ENCODE peak calls at places on chromosomes 11 and 22, in ten cellular contexts. V is uterus; R is BJ; K is MG63; N is MM.1S; J is CD4-positive, CD25-positive, alpha-beta regulatory T cell; X is IMR-90; C is brain microvascular endothelial cell; E is psoas muscle; L is upper lobe of right lung. A is an unnamed sample. For H3K36me3 and H3K27me3, the result is how much of the 10 kb centered on the place peaks cover.

GRCh38 chr11:11135820-11136476 is 217.1 kb downstream of the CSNK2A3 start:
- DNase-seq in X (no peak), N (no peak), R (no peak), C (no peak), L (no peak), K (no peak), V (no peak), J (no peak), E (no peak), A (no peak)

GRCh38 chr11:112806256-112806655 is 155.0 kb upstream of the NCAM1 start:
- DNase-seq in E (no peak), N (no peak), C (no peak), L (no peak), X (no peak), R (no peak), K (no peak), J (no peak), V (no peak), A (no peak)

GRCh38 chr11:47395225-47396048 is 13.0 kb upstream of the SLC39A13 start:
- DNase-seq in E (peak), J (no peak), N (no peak), V (no peak), L (no peak), X (no peak), K (no peak), R (no peak), C (no peak), A (no peak)

GRCh38 chr11:117888140-117888561 is 11.7 kb upstream of the FXYD6 start:
- DNase-seq in N (no peak), J (no peak), X (no peak), V (no peak), C (no peak), K (no peak), E (peak), R (no peak), L (no peak), A (no peak)

GRCh38 chr11:78926633-78927347 is 352.1 kb upstream of the NARS2 start:
- DNase-seq in J (no peak), V (no peak), C (no peak), K (no peak), E (no peak), R (peak), L (no peak), X (peak), N (no peak), A (no peak)

GRCh38 chr11:117828641-117829368 is 4.3 kb upstream of the FXYD2 start:
- DNase-seq in J (peak), X (peak), L (peak), N (no peak), E (peak), C (peak), V (peak), R (no peak), K (peak), A (peak)

GRCh38 chr22:44311855-44312170 is 938 bp downstream of the SHISAL1 start:
- DNase-seq in E (no peak), J (no peak), C (peak), L (no peak), K (no peak), R (peak), N (no peak), V (no peak), X (peak), A (no peak)

GRCh38 chr11:123231263-123231662 is 36.2 kb upstream of the CLMP start:
- DNase-seq in C (peak), R (peak), J (no peak), V (no peak), N (no peak), K (no peak), L (no peak), E (no peak), X (peak), A (no peak)

GRCh38 chr11:61791737-61792309 is 576 bp downstream of the TMEM258 start:
- DNase-seq in K (peak), C (peak), N (peak), E (peak), J (peak), L (no peak), X (peak), R (peak), V (peak), A (no peak)

GRCh38 chr22:47835726-47836125 is 1073.3 kb downstream of the TBC1D22A start:
- DNase-seq in E (no peak), V (no peak), R (peak), X (peak), N (peak), L (no peak), K (peak), C (peak), J (no peak), A (no peak)

GRCh38 chr11:87280143-87280542 is 242.4 kb downstream of the TMEM135 start:
- DNase-seq in L (no peak), V (no peak), C (no peak), R (no peak), K (no peak), N (no peak), X (no peak), J (no peak), E (no peak), A (no peak)

GRCh38 chr22:44172370-44173108 is 8.2 kb upstream of the PARVG start:
- DNase-seq in V (no peak), E (peak), K (no peak), C (peak), L (peak), R (no peak), J (no peak), N (no peak), X (no peak), A (peak)

GRCh38 chr11:120839846-120840402 is 184.0 kb upstream of the TBCEL start:
- DNase-seq in X (no peak), V (no peak), R (no peak), N (no peak), E (no peak), L (no peak), J (no peak), K (no peak), C (no peak), A (no peak)

GRCh38 chr11:1073261-1073724 is 1.4 kb upstream of the MUC2 start:
- DNase-seq in K (peak), R (no peak), L (peak), V (peak), C (peak), J (no peak), N (no peak), E (peak), X (peak), A (no peak)

GRCh38 chr22:28923826-28924732 is 40.7 kb downstream of the ZNRF3 start:
- DNase-seq in X (no peak), E (peak), N (no peak), R (no peak), K (no peak), J (no peak), C (no peak), V (no peak), L (peak), A (no peak)

GRCh38 chr11:116871248-116871647 is 33.8 kb upstream of the APOA1 start:
- DNase-seq in V (no peak), C (peak), X (peak), E (no peak), N (no peak), J (no peak), K (peak), R (peak), L (no peak), A (no peak)

GRCh38 chr11:19742595-19743292 is 30.1 kb downstream of the NAV2 start:
- DNase-seq in R (no peak), N (peak), C (peak), X (peak), K (no peak), V (peak), J (peak), E (peak), L (peak), A (peak)

GRCh38 chr22:49752598-49753091 is 75.0 kb downstream of the BRD1 start:
- DNase-seq in K (no peak), E (no peak), X (no peak), J (no peak), C (no peak), V (no peak), L (peak), N (no peak), R (no peak), A (no peak)

DNA sequence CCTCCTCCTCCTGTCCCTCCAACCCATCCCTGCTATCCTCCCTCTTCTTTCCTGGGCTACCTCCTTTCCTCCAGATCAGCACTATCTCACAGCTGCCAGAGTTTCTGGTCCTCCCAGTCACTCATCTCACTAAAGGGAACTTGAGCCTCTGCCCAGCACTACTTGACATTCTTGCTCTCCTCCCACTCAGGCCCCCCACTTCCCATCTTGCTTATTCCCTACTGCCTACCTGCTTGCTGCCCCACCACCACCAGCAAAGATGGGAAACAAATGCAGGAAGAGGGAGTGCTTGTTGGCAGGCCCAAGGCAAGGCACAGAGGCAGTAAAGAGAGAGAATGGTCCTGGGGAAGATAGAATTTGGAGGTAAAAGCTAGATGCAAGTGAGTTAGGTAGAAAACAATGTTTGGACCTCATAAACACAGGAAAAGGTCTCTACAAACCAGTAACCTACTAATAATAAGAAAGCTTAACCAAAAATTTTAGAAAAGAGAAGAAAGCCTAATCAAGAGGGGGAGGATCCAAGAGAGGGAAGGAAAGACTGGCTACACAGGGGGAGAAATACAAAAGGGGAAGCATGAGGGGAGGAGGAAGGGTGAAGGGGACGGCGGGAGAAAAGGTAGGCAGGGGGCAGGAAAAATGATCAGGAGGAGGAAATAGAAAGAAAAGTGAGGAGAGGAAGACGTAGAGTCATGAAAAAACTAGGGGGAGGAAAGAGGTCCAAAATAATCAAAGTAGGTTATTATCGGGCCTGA is 63.6 kb downstream of the PAK1 start:
- DNase-seq in X (no peak), R (no peak), J (no peak), C (no peak), N (no peak), V (no peak), E (no peak), L (no peak), K (no peak), A (no peak)
- H3K4me3 ChIP-seq in X (no peak), R (no peak), J (peak), C (no peak), N (no peak), V (no peak), E (peak), L (peak), K (no peak), A (peak)

GRCh38 chr11:65921033-65921555 is 1.9 kb downstream of the DRAP1 start:
- DNase-seq in E (no peak), V (no peak), K (no peak), J (no peak), N (no peak), X (no peak), C (no peak), L (no peak), R (no peak), A (no peak)

GRCh38 chr11:65919151-65920034 is at the start of gene DRAP1:
- DNase-seq in J (peak), C (peak), E (peak), X (peak), V (peak), L (peak), K (peak), R (peak), N (peak), A (peak)

GRCh38 chr11:65921876-65922275 is 2.6 kb downstream of the DRAP1 start:
- DNase-seq in V (no peak), E (no peak), N (no peak), X (no peak), L (no peak), J (no peak), K (no peak), R (no peak), C (no peak), A (no peak)

GRCh38 chr11:65918211-65919150 is at the start of gene C11orf68:
- DNase-seq in V (no peak), K (no peak), L (no peak), X (no peak), N (peak), J (peak), C (no peak), R (no peak), E (no peak), A (no peak)

GRCh38 chr11:65920035-65920802 is 993 bp downstream of the DRAP1 start:
- DNase-seq in V (peak), K (no peak), N (no peak), R (no peak), X (no peak), E (no peak), C (no peak), L (peak), J (no peak), A (no peak)
- H3K36me3 ChIP-seq in V (under half), K (half or more), N (under half), R (under half), X (under half), E (under half), C (under half), L (under half), J (under half), A (under half)

GRCh38 chr11:17526931-17527660 is 17.1 kb downstream of the USH1C start:
- DNase-seq in V (no peak), J (no peak), L (no peak), R (no peak), C (no peak), K (no peak), X (no peak), E (no peak), N (no peak), A (no peak)
- H3K27me3 ChIP-seq in V (under half), J (under half), L (under half), R (under half), C (under half), K (under half), X (under half), E (under half), N (under half), A (under half)

DNA sequence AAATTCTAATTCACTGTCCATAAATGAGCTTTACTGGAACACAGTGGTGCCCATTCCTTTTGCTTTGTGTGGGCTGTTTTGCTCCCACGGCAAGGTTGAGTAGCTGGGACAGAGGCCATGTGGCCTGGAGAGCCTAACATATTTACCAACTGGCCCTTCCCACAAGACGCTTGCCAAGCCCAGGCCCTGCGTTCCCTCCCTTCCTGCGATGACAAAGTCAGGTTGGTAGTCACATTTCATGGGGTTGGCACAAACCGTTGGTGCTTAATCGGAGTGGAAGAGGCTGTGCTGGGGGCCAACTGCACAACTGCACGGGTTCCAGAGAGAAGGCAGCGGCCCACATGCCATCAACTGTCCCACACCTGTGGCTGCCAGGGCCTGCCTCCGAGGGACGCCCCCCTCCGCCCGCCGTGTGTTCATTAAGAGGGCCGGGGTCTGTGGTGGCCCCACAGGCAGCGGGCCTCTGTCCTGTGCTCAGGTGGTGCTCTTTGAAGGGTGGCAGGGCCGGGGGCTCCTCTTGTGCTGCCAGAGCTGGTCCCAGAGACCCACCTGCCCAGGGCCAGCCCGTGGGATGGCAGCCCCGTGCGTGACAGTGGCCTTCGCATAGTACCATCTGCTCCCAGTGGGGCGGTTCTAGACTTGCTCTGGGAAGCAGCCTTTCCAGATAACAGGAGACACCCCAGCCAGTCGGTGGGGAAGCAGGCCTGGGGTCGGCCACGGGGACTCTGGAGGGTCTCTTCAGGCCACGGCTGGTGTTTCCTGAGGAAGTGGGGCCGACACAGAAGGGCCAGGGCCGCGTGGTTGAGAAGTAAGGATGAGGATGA is 81.5 kb upstream of the CLDN5 start:
- DNase-seq in L (no peak), E (peak), J (no peak), N (no peak), V (no peak), C (no peak), K (peak), R (no peak), X (no peak), A (no peak)
- H3K4me3 ChIP-seq in L (no peak), E (no peak), J (no peak), N (no peak), V (no peak), C (no peak), K (no peak), R (no peak), X (no peak), A (no peak)

GRCh38 chr11:64741393-64742086 is 2.4 kb downstream of the RASGRP2 start:
- DNase-seq in R (no peak), C (no peak), X (no peak), K (no peak), E (no peak), N (no peak), V (no peak), J (no peak), L (no peak), A (no peak)
- H3K36me3 ChIP-seq in R (under half), C (under half), X (under half), K (under half), E (under half), N (under half), V (under half), J (under half), L (under half), A (under half)

GRCh38 chr11:12179521-12179920 is 69.1 kb downstream of the MICAL2 start:
- DNase-seq in V (no peak), X (no peak), E (no peak), C (no peak), R (no peak), K (no peak), J (no peak), L (peak), N (no peak), A (no peak)
- H3K27me3 ChIP-seq in V (under half), X (under half), E (under half), C (under half), R (under half), K (under half), J (under half), L (under half), N (under half), A (under half)

GRCh38 chr11:32436751-32437405 is 1.5 kb upstream of the WT1 start:
- DNase-seq in N (no peak), R (no peak), C (no peak), J (no peak), K (no peak), X (no peak), E (no peak), V (peak), L (no peak), A (no peak)

GRCh38 chr11:32435511-32435946 is at the start of gene WT1:
- DNase-seq in X (no peak), L (no peak), N (no peak), C (no peak), V (peak), K (no peak), R (no peak), E (no peak), J (no peak), A (no peak)

GRCh38 chr11:32435152-32435480 is 223 bp downstream of the WT1 start:
- DNase-seq in K (no peak), L (no peak), R (no peak), E (no peak), X (no peak), J (no peak), N (no peak), C (no peak), V (no peak), A (no peak)

GRCh38 chr11:32437406-32438345 is 2.3 kb upstream of the WT1 start:
- DNase-seq in K (no peak), J (no peak), X (no peak), R (no peak), C (no peak), E (no peak), V (peak), N (no peak), L (no peak), A (no peak)

GRCh38 chr11:32435947-32436750 is 810 bp upstream of the WT1 start:
- DNase-seq in X (no peak), E (no peak), N (no peak), C (no peak), K (no peak), J (no peak), R (no peak), L (no peak), V (peak), A (no peak)
- H3K4me3 ChIP-seq in X (no peak), E (peak), N (no peak), C (no peak), K (no peak), J (no peak), R (no peak), L (peak), V (peak), A (no peak)

GRCh38 chr22:23888615-23889401 is 5.4 kb upstream of the MIF start:
- DNase-seq in E (no peak), X (peak), J (no peak), R (no peak), N (no peak), K (peak), V (no peak), C (peak), L (no peak), A (no peak)
- H3K36me3 ChIP-seq in E (under half), X (under half), J (under half), R (under half), N (under half), K (under half), V (under half), C (under half), L (under half), A (under half)

GRCh38 chr11:22337571-22338464 is at the start of gene SLC17A6:
- DNase-seq in R (no peak), V (no peak), E (no peak), J (peak), K (peak), N (peak), X (peak), C (peak), L (no peak), A (no peak)

GRCh38 chr11:22342599-22343138 is 4.5 kb downstream of the SLC17A6 start:
- DNase-seq in C (no peak), X (no peak), V (no peak), N (no peak), R (no peak), L (no peak), J (no peak), K (no peak), E (no peak), A (no peak)

GRCh38 chr11:22341582-22341919 is 3.4 kb downstream of the SLC17A6 start:
- DNase-seq in V (no peak), E (no peak), X (no peak), L (no peak), N (no peak), C (no peak), R (no peak), J (no peak), K (no peak), A (no peak)

GRCh38 chr11:22340803-22341581 is 2.8 kb downstream of the SLC17A6 start:
- DNase-seq in X (no peak), J (no peak), V (no peak), R (no peak), K (no peak), E (no peak), N (no peak), C (no peak), L (peak), A (no peak)

DNA sequence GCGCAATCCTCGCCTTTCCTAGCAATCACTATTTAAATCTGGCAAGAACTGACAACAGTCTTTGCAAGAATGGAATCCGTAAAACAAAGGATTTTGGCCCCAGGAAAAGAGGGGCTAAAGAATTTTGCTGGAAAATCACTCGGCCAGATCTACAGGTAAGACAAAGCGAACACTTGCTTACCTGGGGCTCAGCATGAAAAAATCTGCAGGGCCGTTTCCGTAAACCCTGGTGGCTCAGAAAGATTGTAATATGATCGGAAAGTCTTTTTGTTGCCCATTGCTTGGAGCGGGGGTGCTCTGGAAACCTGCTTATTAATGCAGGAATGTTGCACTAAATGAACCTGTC is 257 bp downstream of the SLC17A6 start:
- DNase-seq in K (no peak), J (no peak), V (no peak), N (no peak), C (no peak), L (no peak), E (no peak), R (no peak), X (no peak), A (no peak)
- H3K27me3 ChIP-seq in K (under half), J (under half), V (half or more), N (under half), C (under half), L (half or more), E (under half), R (under half), X (under half), A (under half)

A was measured in GM06990.